ENCODE peak calls at places on chromosomes 2 and 18, in seven cellular contexts. R is uterus, E is transverse colon, D is adrenal gland, F is GM12878, N is breast epithelium, K is HCT116. T is an unnamed sample.

GRCh38 chr2:20563833-20564232 is 87.1 kb downstream of the HS1BP3 start:
- DNase-seq in F (no peak), N (no peak), E (no peak), K (no peak), D (no peak), R (no peak), T (no peak)

GRCh38 chr2:198296665-198297308 is 492.4 kb downstream of the PLCL1 start:
- DNase-seq in R (peak), K (peak), F (no peak), E (peak), D (peak), N (no peak), T (peak)

GRCh38 chr2:238170386-238171071 is 11.8 kb downstream of the ERFE start:
- DNase-seq in K (no peak), F (no peak), R (no peak), D (no peak), E (no peak), N (peak), T (no peak)

GRCh38 chr2:67845557-67846114 is 217.2 kb downstream of the C1D start:
- DNase-seq in K (no peak), N (no peak), R (peak), F (no peak), D (no peak), E (no peak), T (peak)

GRCh38 chr2:224983719-224984388 is 58.4 kb downstream of the DOCK10 start:
- DNase-seq in E (no peak), F (no peak), K (no peak), D (no peak), R (no peak), N (no peak), T (no peak)

GRCh38 chr18:26227051-26227672 is 917 bp downstream of the TAF4B start:
- DNase-seq in F (no peak), R (no peak), N (no peak), D (peak), E (no peak), K (no peak), T (no peak)

GRCh38 chr2:191957996-191958860 is 111.3 kb upstream of the CAVIN2 start:
- DNase-seq in E (no peak), K (no peak), N (no peak), F (no peak), D (no peak), R (no peak), T (no peak)

GRCh38 chr18:26546170-26546874 is 2.0 kb downstream of the KCTD1 start:
- DNase-seq in N (no peak), F (no peak), K (no peak), E (no peak), D (no peak), R (no peak), T (no peak)

GRCh38 chr2:137964066-137964858 is at the start of gene HNMT:
- DNase-seq in N (peak), E (peak), F (no peak), D (peak), R (no peak), K (no peak), T (peak)

GRCh38 chr2:23614701-23615100 is 229.7 kb downstream of the KLHL29 start:
- DNase-seq in K (no peak), E (no peak), D (no peak), R (no peak), N (no peak), F (no peak), T (no peak)

GRCh38 chr2:62660582-62661262 is 44.8 kb upstream of the EHBP1 start:
- DNase-seq in D (no peak), K (no peak), N (no peak), E (no peak), R (no peak), F (no peak), T (no peak)

GRCh38 chr2:56224316-56224715 is 40.5 kb downstream of the CCDC85A start:
- DNase-seq in R (no peak), D (no peak), F (no peak), E (no peak), N (no peak), K (no peak), T (no peak)

GRCh38 chr2:37865640-37866039 is 59.4 kb upstream of the RMDN2 start:
- DNase-seq in F (no peak), D (no peak), E (no peak), K (no peak), N (no peak), R (peak), T (no peak)

GRCh38 chr2:46813046-46813445 is 102.6 kb downstream of the MCFD2 start:
- DNase-seq in N (no peak), E (no peak), D (peak), K (no peak), F (no peak), R (no peak), T (peak)

GRCh38 chr2:178579006-178579405 is 98.7 kb downstream of the PLEKHA3 start:
- DNase-seq in E (no peak), R (no peak), K (no peak), N (no peak), D (no peak), F (no peak), T (no peak)

GRCh38 chr2:215530191-215530968 is 94.5 kb upstream of the FN1 start:
- DNase-seq in N (no peak), E (no peak), D (no peak), F (no peak), K (no peak), R (no peak), T (no peak)

GRCh38 chr2:51782874-51783765 is 751.2 kb upstream of the NRXN1 start:
- DNase-seq in K (peak), D (no peak), N (no peak), F (no peak), E (no peak), R (no peak), T (no peak)

GRCh38 chr2:219286436-219287115 is 7.4 kb downstream of the DNAJB2 start:
- DNase-seq in F (no peak), K (no peak), N (no peak), R (no peak), D (peak), E (no peak), T (peak)

GRCh38 chr2:129794517-129794916 is 184.9 kb upstream of the RAB6C start:
- DNase-seq in D (no peak), N (no peak), K (no peak), F (no peak), E (no peak), R (no peak), T (no peak)

GRCh38 chr2:60230596-60230995 is 322.9 kb downstream of the BCL11A start:
- DNase-seq in R (no peak), D (no peak), N (no peak), E (no peak), K (no peak), F (no peak), T (no peak)

GRCh38 chr2:219362524-219363164 is 25.1 kb downstream of the DNPEP start:
- DNase-seq in K (no peak), D (peak), E (peak), F (peak), R (no peak), N (no peak), T (no peak)

GRCh38 chr2:220296174-220296573 is 668.7 kb downstream of the SLC4A3 start:
- DNase-seq in N (no peak), R (no peak), D (no peak), F (no peak), K (no peak), E (no peak), T (no peak)

GRCh38 chr18:12921178-12921577 is 26.6 kb upstream of the SEH1L start:
- DNase-seq in K (no peak), D (no peak), E (no peak), N (no peak), F (peak), R (no peak), T (no peak)

GRCh38 chr18:7224198-7224597 is 6.7 kb upstream of the LRRC30 start:
- DNase-seq in R (no peak), E (no peak), N (no peak), F (no peak), D (no peak), K (no peak), T (no peak)

GRCh38 chr2:85712849-85713612 is 18.9 kb downstream of the GNLY start:
- DNase-seq in K (no peak), F (no peak), R (no peak), D (no peak), E (peak), N (no peak), T (no peak)
- TF ChIP-seq POLR2A in K (no peak), F (no peak), R (no peak), D (no peak), E (no peak), N (no peak), T (no peak)

DNA sequence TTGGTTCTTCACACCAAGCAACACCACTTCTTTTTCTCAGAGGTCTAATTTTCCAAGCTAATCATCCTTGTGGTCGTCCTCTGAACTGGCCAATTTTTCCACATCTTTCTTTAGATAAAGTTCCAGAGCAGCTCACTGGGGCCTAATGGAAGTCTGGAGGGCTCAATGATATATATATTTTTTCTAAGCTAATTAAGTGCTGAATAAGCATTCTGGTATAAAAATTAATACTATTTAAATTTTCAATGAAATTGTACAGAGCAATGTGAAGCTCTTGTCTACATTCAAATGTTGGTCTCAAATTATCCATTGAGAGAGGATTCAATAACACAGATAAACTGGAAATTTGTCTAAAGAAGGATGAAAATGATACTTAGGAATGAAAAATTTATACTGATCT is 866.6 kb downstream of the ERBB4 start:
- DNase-seq in D (no peak), F (no peak), N (no peak), E (no peak), K (no peak), R (no peak), T (no peak)
- TF ChIP-seq CTCF in D (no peak), F (no peak), N (no peak), E (no peak), K (no peak), R (no peak), T (no peak)

GRCh38 chr2:101052147-101052546 is 50.1 kb downstream of the RPL31 start:
- DNase-seq in E (no peak), N (no peak), R (no peak), F (no peak), K (no peak), D (no peak), T (no peak)
- H3K27ac ChIP-seq in E (no peak), N (no peak), R (no peak), F (no peak), K (no peak), D (no peak), T (no peak)

GRCh38 chr2:105933906-105934305 is 189.2 kb downstream of the NCK2 start:
- DNase-seq in E (no peak), R (no peak), F (no peak), K (no peak), D (no peak), N (no peak), T (no peak)
- TF ChIP-seq POLR2A in E (no peak), R (no peak), F (no peak), K (no peak), D (no peak), N (no peak), T (no peak)

GRCh38 chr2:232537499-232537898 is 2.0 kb upstream of the CHRNG start:
- DNase-seq in D (peak), F (no peak), R (no peak), N (no peak), E (no peak), K (no peak), T (peak)

GRCh38 chr2:232534940-232535735 is 4.4 kb upstream of the CHRNG start:
- DNase-seq in E (no peak), D (peak), K (no peak), F (no peak), R (no peak), N (no peak), T (peak)

GRCh38 chr2:232538671-232539070 is 821 bp upstream of the CHRNG start:
- DNase-seq in F (no peak), E (no peak), D (peak), R (no peak), K (no peak), N (no peak), T (no peak)

GRCh38 chr2:232535761-232536530 is 3.5 kb upstream of the CHRNG start:
- DNase-seq in K (no peak), D (peak), F (no peak), E (no peak), N (no peak), R (no peak), T (no peak)

GRCh38 chr2:232537079-232537478 is 2.4 kb upstream of the CHRNG start:
- DNase-seq in N (no peak), R (no peak), D (peak), E (no peak), F (no peak), K (no peak), T (peak)
- TF ChIP-seq CTCF in N (no peak), R (no peak), D (no peak), E (peak), F (peak), K (peak), T (no peak)

GRCh38 chr2:233470007-233470687 is 96.4 kb downstream of the USP40 start:
- DNase-seq in F (no peak), N (no peak), E (peak), R (peak), D (peak), K (no peak), T (peak)

GRCh38 chr2:233466991-233467603 is 99.5 kb downstream of the USP40 start:
- DNase-seq in R (no peak), D (peak), F (no peak), K (no peak), N (peak), E (peak), T (peak)

GRCh38 chr2:233468047-233468745 is 98.4 kb downstream of the USP40 start:
- DNase-seq in R (peak), E (no peak), F (no peak), K (no peak), N (peak), D (no peak), T (no peak)

GRCh38 chr2:233469261-233470006 is 97.1 kb downstream of the USP40 start:
- DNase-seq in F (no peak), R (peak), N (no peak), K (no peak), E (peak), D (peak), T (peak)

DNA sequence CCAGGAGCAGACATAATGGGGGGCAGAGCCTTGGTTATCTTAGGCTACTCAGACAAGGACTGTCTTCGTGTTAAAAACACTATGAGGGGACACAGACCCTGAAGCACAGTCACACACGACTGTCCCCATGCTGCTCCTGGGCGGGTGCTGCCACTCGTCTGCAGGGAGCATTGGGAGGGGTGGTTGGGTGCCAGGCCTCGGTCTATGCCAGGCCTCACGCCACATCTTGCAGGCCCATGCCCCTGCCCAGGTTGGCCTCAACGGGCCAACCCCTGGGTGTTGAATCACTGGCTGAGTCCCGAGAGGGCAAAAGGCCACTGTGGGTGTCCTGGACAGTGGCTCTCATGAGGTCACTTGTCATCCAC is 97.9 kb downstream of the USP40 start:
- DNase-seq in K (no peak), E (no peak), D (no peak), N (no peak), F (no peak), R (peak), T (no peak)
- H3K27ac ChIP-seq in K (no peak), E (no peak), D (no peak), N (no peak), F (no peak), R (peak), T (no peak)

DNA sequence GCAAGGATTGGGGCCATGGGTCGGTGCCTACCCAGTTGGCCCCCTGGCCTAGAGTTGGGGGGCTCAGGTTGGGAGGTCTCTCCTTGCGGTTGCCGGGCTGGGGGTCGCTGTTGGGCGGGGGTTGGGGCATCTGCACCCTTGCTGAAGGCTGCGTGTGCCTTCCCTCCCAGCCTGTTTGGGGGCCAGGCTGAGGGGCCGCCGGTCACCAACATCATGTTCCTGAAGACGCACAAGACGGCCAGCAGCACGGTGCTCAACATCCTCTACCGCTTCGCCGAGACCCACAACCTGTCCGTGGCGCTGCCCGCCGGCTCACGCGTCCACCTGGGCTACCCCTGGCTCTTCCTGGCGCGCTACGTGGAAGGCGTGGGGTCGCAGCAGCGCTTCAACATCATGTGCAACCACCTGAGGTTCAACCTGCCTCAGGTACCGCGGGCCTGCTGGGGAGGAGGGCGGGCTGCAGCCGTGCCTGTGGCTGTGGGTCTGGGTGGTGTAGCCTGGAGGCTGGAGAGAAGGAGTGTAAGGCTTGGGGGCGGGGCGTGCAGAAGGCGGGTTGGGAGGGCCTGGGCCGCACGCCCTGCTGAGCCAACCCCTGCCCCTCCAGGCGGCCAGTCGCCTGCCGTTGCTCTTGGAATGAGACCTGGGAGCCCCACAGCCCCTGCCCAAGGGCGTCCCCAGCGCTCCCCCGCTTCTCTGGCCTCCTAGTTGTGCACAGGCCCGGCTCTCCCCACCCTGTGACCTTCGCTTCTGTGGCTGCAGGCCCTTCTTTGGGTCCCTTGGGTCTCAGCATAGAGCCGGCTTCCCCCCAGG is 7.2 kb upstream of the NEU4 start:
- DNase-seq in E (peak), D (no peak), K (no peak), F (no peak), N (peak), R (no peak), T (peak)
- TF ChIP-seq POLR2A in E (no peak), D (no peak), K (no peak), F (no peak), N (no peak), R (no peak), T (no peak)

T was measured in ovary.